ENCODE peak calls at places on chromosome 2, in eight cellular contexts. Y is HCT116, J is IMR-90, P is body of pancreas, W is HepG2, N is gastrocnemius medialis, Q is heart left ventricle, K is right lobe of liver. L is an unnamed sample.
A peak's percentile ranks its signal among the peaks of the same experiment; 100 is the strongest.

GRCh38 chr2:104939570-104940235 is 85.8 kb downstream of the POU3F3 start:
- ATAC-seq in Y (no peak), J (no peak), P (peak; percentile 78), Q (no peak), K (peak; percentile 93), W (peak; percentile 52), N (no peak), L (no peak)

GRCh38 chr2:144240656-144241339 is 279.1 kb downstream of the ZEB2 start:
- ATAC-seq in Q (no peak), W (no peak), Y (no peak), N (no peak), K (no peak), J (no peak), P (no peak), L (no peak)

GRCh38 chr2:209734805-209735204 is 36.8 kb upstream of the UNC80 start:
- ATAC-seq in J (no peak), Q (no peak), N (no peak), Y (no peak), P (no peak), K (no peak), W (no peak), L (no peak)

GRCh38 chr2:23700627-23701026 is 226.3 kb downstream of the ATAD2B start:
- ATAC-seq in J (no peak), W (no peak), K (no peak), N (no peak), Q (no peak), Y (no peak), P (no peak), L (no peak)

GRCh38 chr2:795245-796041 is 118.2 kb upstream of the TMEM18 start:
- ATAC-seq in W (no peak), Q (no peak), J (no peak), Y (no peak), P (no peak), N (peak; percentile 50), K (no peak), L (no peak)

GRCh38 chr2:98736464-98736889 is 5.5 kb upstream of the MGAT4A start:
- ATAC-seq in Q (no peak), Y (no peak), J (no peak), N (no peak), P (no peak), K (no peak), W (no peak), L (no peak)

GRCh38 chr2:41720298-41720697 is 327.5 kb upstream of the PKDCC start:
- ATAC-seq in Y (no peak), K (peak; percentile 47), P (no peak), W (no peak), J (no peak), N (no peak), Q (no peak), L (no peak)

GRCh38 chr2:18626256-18626668 is 36.9 kb upstream of the NT5C1B start:
- ATAC-seq in K (no peak), Y (no peak), J (no peak), N (no peak), P (no peak), Q (peak; percentile 55), W (no peak), L (peak; percentile 18)

GRCh38 chr2:45261746-45262145 is 252.5 kb upstream of the SIX2 start:
- ATAC-seq in Q (no peak), W (no peak), P (no peak), Y (no peak), K (no peak), N (no peak), J (no peak), L (no peak)

GRCh38 chr2:45265336-45265735 is 256.1 kb upstream of the SIX2 start:
- ATAC-seq in K (no peak), J (no peak), Y (no peak), N (no peak), W (no peak), P (no peak), Q (no peak), L (no peak)

GRCh38 chr2:45260946-45261345 is 251.7 kb upstream of the SIX2 start:
- ATAC-seq in P (no peak), Y (no peak), W (no peak), N (no peak), Q (no peak), K (no peak), J (no peak), L (no peak)

GRCh38 chr2:45264227-45265225 is 255.3 kb upstream of the SIX2 start:
- ATAC-seq in N (no peak), J (no peak), P (no peak), K (no peak), Y (no peak), W (peak; percentile 28), Q (no peak), L (no peak)

GRCh38 chr2:45263147-45263546 is 253.9 kb upstream of the SIX2 start:
- ATAC-seq in W (no peak), Q (no peak), K (peak; percentile 81), N (no peak), Y (no peak), P (no peak), J (no peak), L (no peak)
- H3K4me1 ChIP-seq in W (peaks cover 73% of the 10 kb centered on the region), Q (no peaks in the 10 kb centered on the region), K (peaks cover 12% of the 10 kb centered on the region), N (peaks cover 24% of the 10 kb centered on the region), Y (no peaks in the 10 kb centered on the region), P (no peaks in the 10 kb centered on the region), J (peaks cover 1% of the 10 kb centered on the region), L (peaks cover 19% of the 10 kb centered on the region)

DNA sequence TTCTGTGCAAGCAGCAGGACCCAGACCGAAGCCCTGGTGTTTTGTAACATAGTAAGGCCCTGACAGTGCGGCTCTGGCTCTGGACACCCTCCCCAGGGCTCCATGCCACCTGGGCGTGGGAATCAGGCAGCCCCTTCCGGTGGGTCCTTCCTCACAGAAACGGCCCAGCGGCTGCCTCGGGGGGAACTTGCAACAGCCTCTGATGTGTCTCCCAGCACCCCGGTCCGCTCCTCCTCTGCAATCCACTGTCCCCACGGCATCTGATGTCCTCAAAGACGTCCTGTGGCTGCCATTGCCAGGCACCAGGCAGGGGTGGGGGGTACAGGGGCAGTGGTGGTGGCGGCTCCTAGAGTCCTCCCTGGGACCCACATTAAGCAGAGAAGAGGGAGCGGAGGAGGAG is 58.8 kb downstream of the CENPO start:
- ATAC-seq in W (no peak), Y (no peak), P (no peak), J (no peak), N (no peak), Q (no peak), K (no peak), L (no peak)
- H3K36me3 ChIP-seq in W (no peaks in the 10 kb centered on the region), Y (no peaks in the 10 kb centered on the region), P (no peaks in the 10 kb centered on the region), J (no peaks in the 10 kb centered on the region), N (no peaks in the 10 kb centered on the region), Q (no peaks in the 10 kb centered on the region), K (no peaks in the 10 kb centered on the region), L (no peaks in the 10 kb centered on the region)

GRCh38 chr2:86143307-86143706 is 37.3 kb downstream of the PTCD3 start:
- ATAC-seq in W (no peak), J (no peak), Y (no peak), Q (no peak), K (no peak), N (no peak), P (no peak), L (no peak)

GRCh38 chr2:86142737-86143257 is 36.8 kb downstream of the PTCD3 start:
- ATAC-seq in Q (no peak), W (no peak), N (no peak), Y (no peak), J (no peak), K (no peak), P (no peak), L (no peak)

GRCh38 chr2:86139981-86140380 is 33.9 kb downstream of the PTCD3 start:
- ATAC-seq in N (no peak), Y (no peak), W (no peak), P (no peak), K (no peak), J (no peak), Q (no peak), L (no peak)

GRCh38 chr2:86138736-86139625 is 32.9 kb downstream of the PTCD3 start:
- ATAC-seq in K (no peak), Y (no peak), J (no peak), Q (no peak), P (no peak), N (no peak), W (no peak), L (no peak)

GRCh38 chr2:86140969-86141392 is 34.9 kb downstream of the PTCD3 start:
- ATAC-seq in J (no peak), Y (no peak), N (peak; percentile 98), K (no peak), P (no peak), Q (peak; percentile 56), W (peak; percentile 47), L (no peak)
- TF ChIP-seq POLR2A in J (no peak), Y (no peak), N (no peak), K (no peak), P (no peak), Q (no peak), W (no peak), L (no peak)

GRCh38 chr2:230640540-230641011 is 72.1 kb upstream of the CAB39 start:
- ATAC-seq in K (no peak), P (no peak), W (no peak), J (peak; percentile 68), Q (no peak), N (no peak), Y (no peak), L (no peak)
- H3K4me1 ChIP-seq in K (no peaks in the 10 kb centered on the region), P (no peaks in the 10 kb centered on the region), W (peaks cover 15% of the 10 kb centered on the region), J (peaks cover 1% of the 10 kb centered on the region), Q (peaks cover 3% of the 10 kb centered on the region), N (peaks cover 4% of the 10 kb centered on the region), Y (no peaks in the 10 kb centered on the region), L (no peaks in the 10 kb centered on the region)

GRCh38 chr2:237996041-237996593 is 29.3 kb downstream of the UBE2F start:
- ATAC-seq in K (no peak), N (no peak), Y (no peak), W (no peak), Q (no peak), J (peak; percentile 97), P (peak; percentile 16), L (no peak)
- H3K36me3 ChIP-seq in K (peaks cover 13% of the 10 kb centered on the region), N (no peaks in the 10 kb centered on the region), Y (no peaks in the 10 kb centered on the region), W (peaks cover 45% of the 10 kb centered on the region), Q (peaks cover 16% of the 10 kb centered on the region), J (peaks cover 5% of the 10 kb centered on the region), P (no peaks in the 10 kb centered on the region), L (no peaks in the 10 kb centered on the region)

L was measured in gastroesophageal sphincter.